ENCODE peak calls at places on chromosomes 2 and 18, in six cellular contexts. O is neuronal stem cell; Y is neural progenitor cell; Q is tibial nerve; A is HAP-1; C is CD8-positive, alpha-beta memory T cell. E is an unnamed sample.

GRCh38 chr2:205685314-205686230 is 3.3 kb downstream of the NRP2 start:
- DNase-seq in Q (no peak), C (no peak), Y (peak; percentile 84), A (no peak), O (no peak), E (no peak)

GRCh38 chr2:202104286-202104870 is 31.3 kb downstream of the KIAA2012 start:
- DNase-seq in Y (peak; percentile 66), Q (no peak), O (peak; percentile 14), A (peak; percentile 47), C (no peak), E (peak; percentile 57)

GRCh38 chr18:63528863-63529492 is 13.2 kb upstream of the SERPINB12 start:
- DNase-seq in A (no peak), Y (no peak), Q (no peak), C (no peak), O (no peak), E (no peak)

GRCh38 chr18:65938592-65939372 is 188.0 kb downstream of the CDH7 start:
- DNase-seq in Y (peak; percentile 28), O (no peak), C (no peak), Q (no peak), A (peak; percentile 64), E (peak; percentile 33)

GRCh38 chr2:239372835-239373234 is 28.0 kb downstream of the HDAC4 start:
- DNase-seq in Y (no peak), Q (no peak), O (no peak), A (no peak), C (no peak), E (no peak)

GRCh38 chr2:231745303-231746038 is 35.6 kb downstream of the PDE6D start:
- DNase-seq in Q (no peak), O (peak; percentile 59), A (peak; percentile 50), C (no peak), Y (peak; percentile 81), E (no peak)

GRCh38 chr2:237737196-237737865 is 61.2 kb upstream of the RBM44 start:
- DNase-seq in Q (no peak), Y (no peak), A (no peak), C (no peak), O (no peak), E (no peak)

GRCh38 chr18:9417081-9417841 is 58.1 kb upstream of the RALBP1 start:
- DNase-seq in O (no peak), Q (no peak), C (no peak), A (peak; percentile 72), Y (peak; percentile 49), E (peak; percentile 74)

GRCh38 chr2:24491626-24492282 is 700 bp downstream of the NCOA1 start:
- DNase-seq in Q (no peak), O (peak; percentile 46), C (peak; percentile 75), Y (peak; percentile 75), A (peak; percentile 39), E (peak; percentile 98)

GRCh38 chr2:36137612-36138011 is 218.0 kb upstream of the CRIM1 start:
- DNase-seq in C (no peak), A (no peak), Y (no peak), Q (no peak), O (no peak), E (no peak)

GRCh38 chr2:238988752-238989151 is 140.9 kb downstream of the TWIST2 start:
- DNase-seq in A (no peak), Q (no peak), Y (no peak), O (no peak), C (no peak), E (no peak)

GRCh38 chr2:134131681-134132486 is 122.0 kb upstream of the MGAT5 start:
- DNase-seq in Q (no peak), Y (no peak), C (no peak), A (no peak), O (no peak), E (no peak)

GRCh38 chr2:134133622-134134312 is 120.1 kb upstream of the MGAT5 start:
- DNase-seq in Y (no peak), O (no peak), Q (no peak), C (no peak), A (no peak), E (no peak)

GRCh38 chr2:134134313-134134706 is 119.6 kb upstream of the MGAT5 start:
- DNase-seq in Q (no peak), C (no peak), A (no peak), O (no peak), Y (peak; percentile 26), E (no peak)

GRCh38 chr2:134134827-134135226 is 119.0 kb upstream of the MGAT5 start:
- DNase-seq in C (no peak), O (no peak), A (no peak), Y (no peak), Q (no peak), E (no peak)

DNA sequence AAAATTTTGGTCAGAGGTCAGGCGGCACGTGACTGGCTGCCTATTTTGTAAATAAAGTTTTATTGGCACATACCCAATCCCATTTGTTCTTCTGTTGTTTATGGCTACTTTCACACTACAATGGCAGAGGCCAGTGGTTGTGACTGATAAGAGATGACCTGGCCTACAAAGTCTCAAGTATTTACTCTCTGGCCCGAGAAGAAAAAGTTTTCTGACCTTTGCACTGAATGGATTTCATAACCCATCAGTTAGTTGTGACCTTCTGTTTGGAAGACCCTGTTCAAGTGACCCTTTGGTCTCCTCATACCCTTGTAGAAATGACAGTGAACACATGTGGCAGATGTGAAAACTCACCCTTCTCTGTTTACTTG is 121.4 kb upstream of the MGAT5 start:
- DNase-seq in C (no peak), Q (no peak), A (no peak), O (no peak), Y (no peak), E (no peak)
- H3K4me1 ChIP-seq in C (peaks cover 17% of the 10 kb centered on the region), Q (peaks cover 9% of the 10 kb centered on the region), A (peaks cover 1% of the 10 kb centered on the region), O (peaks cover 10% of the 10 kb centered on the region), Y (peaks cover 22% of the 10 kb centered on the region), E (peaks cover 18% of the 10 kb centered on the region)

DNA sequence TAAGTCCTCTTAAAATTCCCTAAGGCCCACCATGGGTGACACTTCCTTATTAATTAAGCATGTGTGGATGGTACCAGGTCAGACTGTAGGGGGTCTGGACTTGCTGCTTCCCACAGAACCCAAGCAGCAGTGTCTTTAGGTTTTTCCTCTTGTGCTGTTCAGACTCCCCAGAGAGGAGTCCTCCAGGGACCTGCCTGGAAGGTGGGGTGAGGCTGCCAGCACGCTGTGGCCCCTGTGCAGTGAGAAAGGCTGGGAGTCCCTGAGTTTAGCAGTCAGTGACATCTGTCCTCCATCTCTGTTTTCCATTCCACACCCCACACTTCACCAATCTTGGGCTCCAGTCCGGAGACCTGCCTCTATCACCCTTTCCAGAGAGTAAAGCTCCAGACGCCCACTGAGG is 18.0 kb upstream of the ST3GAL5 start:
- DNase-seq in Q (no peak), C (no peak), O (no peak), Y (no peak), A (no peak), E (no peak)
- H3K4me3 ChIP-seq in Q (no peak overlapping the region), C (no peak overlapping the region), O (no peak overlapping the region), Y (no peak overlapping the region), A (no peak overlapping the region), E (no peak overlapping the region)

DNA sequence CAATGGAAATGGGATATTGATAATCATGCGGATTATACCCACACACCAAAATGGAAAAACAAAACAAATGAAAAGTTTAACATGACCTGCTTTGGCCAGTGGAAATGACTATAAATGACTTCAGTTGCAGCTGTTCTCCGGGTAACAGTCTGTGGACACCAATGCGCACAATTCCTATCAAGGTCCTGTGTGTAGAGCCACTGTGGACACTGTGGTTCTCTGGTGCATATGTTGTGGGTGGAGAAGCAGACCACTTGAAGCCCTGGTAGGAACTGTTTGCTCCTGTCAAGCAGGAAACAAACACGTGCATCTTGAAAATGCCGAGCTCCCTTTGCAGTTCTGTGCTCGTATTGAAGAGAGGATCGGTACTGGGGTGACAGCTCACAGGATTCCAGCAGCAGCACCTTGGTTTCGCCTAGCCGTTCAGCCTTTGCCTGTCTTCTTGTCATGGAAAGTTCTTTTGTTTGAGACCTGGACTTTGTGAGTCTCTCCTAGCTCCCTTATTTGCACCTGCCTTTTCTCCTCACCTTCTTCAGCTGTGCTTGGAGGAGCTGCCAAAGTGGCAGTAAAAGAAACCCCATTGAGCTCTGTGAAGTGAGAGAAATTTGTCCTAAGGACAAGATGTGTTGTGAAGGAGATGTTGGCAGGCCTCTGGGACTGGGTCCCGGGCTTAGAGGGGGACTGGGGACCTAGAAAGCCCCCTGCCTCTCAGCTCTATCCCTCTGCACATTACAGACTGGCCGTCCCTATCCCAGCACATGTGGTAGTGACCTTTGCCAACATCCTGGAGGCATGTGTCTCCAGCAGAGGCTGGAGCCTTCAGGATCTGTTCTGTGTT is 33.0 kb downstream of the NCK2 start:
- DNase-seq in Y (no peak), A (no peak), C (no peak), O (no peak), Q (no peak), E (no peak)
- H3K4me1 ChIP-seq in Y (peaks cover 10% of the 10 kb centered on the region), A (no peaks in the 10 kb centered on the region), C (peaks cover 99% of the 10 kb centered on the region), O (peaks cover 5% of the 10 kb centered on the region), Q (no peaks in the 10 kb centered on the region), E (no peaks in the 10 kb centered on the region)

GRCh38 chr2:58107803-58108710 is 61.5 kb downstream of the VRK2 start:
- DNase-seq in O (no peak), Y (no peak), Q (no peak), A (no peak), C (no peak), E (no peak)
- H3K4me3 ChIP-seq in O (no peak overlapping the region), Y (no peak overlapping the region), Q (no peak overlapping the region), A (no peak overlapping the region), C (no peak overlapping the region), E (no peak overlapping the region)

DNA sequence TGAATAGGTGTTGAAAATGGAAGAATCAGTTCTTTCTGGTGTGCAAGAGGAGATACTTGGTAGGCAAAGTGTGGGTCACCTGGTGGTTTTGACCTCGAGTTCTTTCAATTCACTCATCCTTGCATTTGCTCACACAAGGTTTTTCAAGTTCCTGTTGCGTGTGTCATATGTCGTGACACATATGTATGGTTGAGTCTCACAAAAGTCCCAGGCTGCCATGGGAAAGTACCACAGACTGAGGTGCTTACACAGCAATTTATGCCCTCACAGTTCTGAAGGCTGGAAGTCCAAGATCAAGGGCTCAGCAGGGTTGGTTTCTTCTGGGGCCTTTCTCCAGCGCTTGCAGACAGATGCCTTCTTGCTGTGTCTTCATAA is 64.4 kb downstream of the NCK2 start:
- DNase-seq in C (no peak), O (no peak), A (no peak), Q (no peak), Y (no peak), E (no peak)
- H3K4me1 ChIP-seq in C (peaks cover 84% of the 10 kb centered on the region), O (peaks cover 19% of the 10 kb centered on the region), A (peaks cover 23% of the 10 kb centered on the region), Q (peaks cover 17% of the 10 kb centered on the region), Y (peaks cover 48% of the 10 kb centered on the region), E (peaks cover 34% of the 10 kb centered on the region)

GRCh38 chr18:12253517-12254136 is 534 bp upstream of the CIDEA start:
- DNase-seq in O (no peak), Q (no peak), C (no peak), A (no peak), Y (peak; percentile 44), E (no peak)

GRCh38 chr18:12253027-12253426 is 1.1 kb upstream of the CIDEA start:
- DNase-seq in Q (no peak), O (no peak), C (no peak), A (no peak), Y (no peak), E (no peak)

GRCh38 chr18:12254137-12254819 is at the start of gene CIDEA:
- DNase-seq in O (peak; percentile 59), C (no peak), A (no peak), Q (no peak), Y (peak; percentile 86), E (no peak)

GRCh38 chr18:12255626-12256026 is 1.5 kb downstream of the CIDEA start:
- DNase-seq in O (no peak), C (no peak), Q (no peak), Y (peak; percentile 13), A (no peak), E (no peak)

GRCh38 chr18:12254820-12255511 is 805 bp downstream of the CIDEA start:
- DNase-seq in Q (no peak), Y (no peak), C (no peak), O (no peak), A (no peak), E (no peak)
- H3K4me3 ChIP-seq in Q (peak overlapping the region; percentile 47), Y (peak overlapping the region; percentile 50), C (no peak overlapping the region), O (no peak overlapping the region), A (no peak overlapping the region), E (no peak overlapping the region)

GRCh38 chr2:9249036-9249800 is 42.6 kb downstream of the ASAP2 start:
- DNase-seq in A (no peak), C (no peak), Q (no peak), O (no peak), Y (no peak), E (no peak)
- H3K4me1 ChIP-seq in A (no peaks in the 10 kb centered on the region), C (no peaks in the 10 kb centered on the region), Q (peaks cover 40% of the 10 kb centered on the region), O (peaks cover 13% of the 10 kb centered on the region), Y (peaks cover 13% of the 10 kb centered on the region), E (peaks cover 49% of the 10 kb centered on the region)